ENCODE peak calls at places on chromosomes 6 and 20, in five cellular contexts. H, J, S, Z and K are unnamed samples.

GRCh38 chr20:18224968-18225568 is 63.3 kb upstream of the ZNF133 start:
- DNase-seq in Z (peak; percentile 61), S (peak; percentile 65), H (peak; percentile 80), J (peak; percentile 77), K (peak; percentile 62)

GRCh38 chr6:10351678-10352220 is 63.1 kb downstream of the TFAP2A start:
- DNase-seq in H (no peak), Z (no peak), J (no peak), S (no peak), K (no peak)

GRCh38 chr6:29887819-29888581 is 54.3 kb upstream of the HLA-A start:
- DNase-seq in H (peak; percentile 48), S (peak; percentile 13), J (peak; percentile 29), Z (no peak), K (peak; percentile 55)

GRCh38 chr6:110513001-110513400 is 36.6 kb upstream of the SLC22A16 start:
- DNase-seq in H (peak; percentile 83), Z (peak; percentile 63), J (no peak), S (no peak), K (peak; percentile 87)

GRCh38 chr6:5860849-5861248 is 145.9 kb downstream of the NRN1 start:
- DNase-seq in J (no peak), H (no peak), Z (no peak), S (no peak), K (no peak)

GRCh38 chr6:170234419-170234818 is 56.5 kb downstream of the DLL1 start:
- DNase-seq in S (no peak), Z (no peak), H (no peak), J (no peak), K (no peak)

GRCh38 chr6:143215363-143215762 is 154.7 kb downstream of the AIG1 start:
- DNase-seq in Z (no peak), H (no peak), S (no peak), J (no peak), K (no peak)

GRCh38 chr6:31402324-31403282 is 792 bp upstream of the MICA start:
- DNase-seq in S (no peak), H (peak; percentile 48), J (no peak), Z (peak; percentile 30), K (no peak)

GRCh38 chr6:124434416-124434815 is 527.8 kb upstream of the RNF217 start:
- DNase-seq in H (no peak), J (no peak), S (peak; percentile 10), Z (peak; percentile 35), K (no peak)

GRCh38 chr6:122726649-122727048 is 52.9 kb upstream of the FABP7 start:
- DNase-seq in H (peak; percentile 48), S (no peak), J (no peak), Z (peak; percentile 28), K (no peak)

GRCh38 chr6:16947461-16948159 is 154.2 kb upstream of the STMND1 start:
- DNase-seq in J (peak; percentile 96), H (peak; percentile 66), Z (peak; percentile 96), S (peak; percentile 99), K (peak; percentile 100)

GRCh38 chr6:109453594-109454482 is 1.7 kb downstream of the MICAL1 start:
- DNase-seq in S (no peak), Z (no peak), H (peak; percentile 58), J (no peak), K (peak; percentile 76)

GRCh38 chr20:59006167-59006863 is 739 bp downstream of the CTSZ start:
- DNase-seq in H (no peak), S (no peak), J (no peak), Z (no peak), K (peak; percentile 10)

GRCh38 chr20:62616728-62617621 is 25.3 kb upstream of the SLCO4A1 start:
- DNase-seq in H (peak; percentile 64), S (no peak), J (peak; percentile 46), Z (peak; percentile 54), K (peak; percentile 31)

GRCh38 chr20:2521369-2522305 is 12.9 kb upstream of the ZNF343 start:
- DNase-seq in Z (peak; percentile 46), H (peak; percentile 63), J (no peak), S (no peak), K (peak; percentile 26)

GRCh38 chr6:155495011-155495768 is 39.6 kb upstream of the NOX3 start:
- DNase-seq in J (peak; percentile 77), H (peak; percentile 92), Z (peak; percentile 95), S (peak; percentile 82), K (peak; percentile 95)

GRCh38 chr20:51529758-51530157 is 12.8 kb downstream of the NFATC2 start:
- DNase-seq in S (no peak), J (no peak), Z (no peak), H (no peak), K (no peak)

GRCh38 chr6:82511546-82511945 is 147.9 kb downstream of the TPBG start:
- DNase-seq in H (no peak), Z (no peak), J (no peak), S (no peak), K (no peak)

GRCh38 chr6:18330548-18331066 is 56.5 kb upstream of the RNF144B start:
- DNase-seq in J (no peak), H (no peak), S (no peak), Z (no peak), K (no peak)

GRCh38 chr20:14415492-14415891 is 78.1 kb upstream of the FLRT3 start:
- DNase-seq in S (no peak), J (no peak), H (no peak), Z (no peak), K (no peak)

GRCh38 chr6:89977808-89978748 is 83.8 kb downstream of the GJA10 start:
- DNase-seq in Z (peak; percentile 49), S (peak; percentile 47), J (peak; percentile 36), H (peak; percentile 16), K (peak; percentile 67)

GRCh38 chr6:8940356-8940755 is 505.0 kb upstream of the SLC35B3 start:
- DNase-seq in J (no peak), Z (peak; percentile 1), S (no peak), H (no peak), K (no peak)

GRCh38 chr6:40997256-40997957 is 41.6 kb downstream of the UNC5CL start:
- DNase-seq in H (peak; percentile 40), Z (peak; percentile 74), J (peak; percentile 51), S (peak; percentile 38), K (no peak)

GRCh38 chr6:15518878-15519277 is 143.9 kb downstream of the DTNBP1 start:
- DNase-seq in S (no peak), Z (no peak), J (no peak), H (no peak), K (no peak)

GRCh38 chr6:113352029-113352801 is 504.9 kb upstream of the MARCKS start:
- DNase-seq in H (peak; percentile 87), S (no peak), J (peak; percentile 67), Z (peak; percentile 82), K (peak; percentile 46)

GRCh38 chr6:119284861-119285521 is 64.6 kb downstream of the MAN1A1 start:
- DNase-seq in S (no peak), J (no peak), Z (peak; percentile 12), H (no peak), K (no peak)

GRCh38 chr6:34094474-34095135 is 51.3 kb downstream of the GRM4 start:
- DNase-seq in S (no peak), Z (no peak), J (no peak), H (no peak), K (no peak)

GRCh38 chr6:39882567-39882953 is 51.7 kb downstream of the MOCS1 start:
- DNase-seq in S (peak; percentile 92), H (peak; percentile 94), J (peak; percentile 92), Z (peak; percentile 91), K (peak; percentile 91)

GRCh38 chr20:25148181-25148981 is 47.1 kb upstream of the ENTPD6 start:
- DNase-seq in H (peak; percentile 40), J (peak; percentile 44), Z (peak; percentile 55), S (peak; percentile 36), K (peak; percentile 19)

GRCh38 chr20:21100590-21101452 is 5.3 kb downstream of the LINC00237 start:
- DNase-seq in J (no peak), S (no peak), Z (no peak), H (peak; percentile 18), K (no peak)

GRCh38 chr6:168105813-168106660 is 27.0 kb upstream of the FRMD1 start:
- DNase-seq in S (no peak), H (no peak), J (no peak), Z (no peak), K (no peak)

GRCh38 chr6:40586800-40587201 is 363 bp downstream of the LRFN2 start:
- DNase-seq in J (no peak), H (no peak), S (no peak), Z (peak; percentile 17), K (no peak)

GRCh38 chr20:36104244-36104643 is 50.3 kb upstream of the EPB41L1 start:
- DNase-seq in J (no peak), Z (no peak), S (no peak), H (no peak), K (no peak)

GRCh38 chr20:56628873-56629463 is at the start of gene TFAP2C:
- DNase-seq in S (no peak), J (peak; percentile 84), Z (no peak), H (no peak), K (peak; percentile 82)

GRCh38 chr20:63628246-63628975 is 1.5 kb upstream of the GMEB2 start:
- DNase-seq in Z (peak; percentile 68), J (peak; percentile 56), S (peak; percentile 48), H (peak; percentile 85), K (peak; percentile 66)

GRCh38 chr6:142956726-142957125 is 11.8 kb upstream of the HIVEP2 start:
- DNase-seq in H (no peak), S (no peak), Z (no peak), J (no peak), K (no peak)